ENCODE peak calls at places on chromosomes 1 and 21, in nine cellular contexts. V, X, Y, C, Q, B, O, M and D are unnamed samples.

GRCh38 chr1:192877283-192877886 is 68.5 kb downstream of the RGS2 start:
- DNase-seq in V (no peak), X (no peak), Y (peak; percentile 23), C (no peak), Q (no peak), B (no peak), O (no peak), M (no peak), D (peak; percentile 74)

GRCh38 chr1:21126324-21126723 is 50.4 kb downstream of the EIF4G3 start:
- DNase-seq in V (no peak), X (no peak), Y (no peak), C (no peak), Q (no peak), B (no peak), O (no peak), M (no peak), D (no peak)

GRCh38 chr1:192474080-192474683 is 101.4 kb upstream of the RGS1 start:
- DNase-seq in V (peak; percentile 31), X (no peak), Y (peak; percentile 41), C (no peak), Q (no peak), B (no peak), O (peak; percentile 36), M (no peak), D (peak; percentile 25)

GRCh38 chr1:163055005-163055404 is 14.2 kb upstream of the RGS4 start:
- DNase-seq in V (no peak), X (no peak), Y (no peak), C (no peak), Q (no peak), B (no peak), O (no peak), M (no peak), D (peak; percentile 71)

GRCh38 chr1:31258581-31258980 is 18.9 kb upstream of the NKAIN1 start:
- DNase-seq in V (no peak), X (no peak), Y (no peak), C (no peak), Q (no peak), B (no peak), O (no peak), M (no peak), D (no peak)

GRCh38 chr1:197145451-197146029 is 929 bp downstream of the ASPM start:
- DNase-seq in V (no peak), X (no peak), Y (no peak), C (peak; percentile 32), Q (no peak), B (no peak), O (no peak), M (no peak), D (peak; percentile 18)

GRCh38 chr21:45997495-45998275 is 16.1 kb downstream of the COL6A1 start:
- DNase-seq in V (no peak), X (no peak), Y (no peak), C (peak; percentile 12), Q (no peak), B (peak; percentile 82), O (no peak), M (no peak), D (no peak)

GRCh38 chr1:208177656-208178055 is 66.5 kb downstream of the PLXNA2 start:
- DNase-seq in V (no peak), X (no peak), Y (no peak), C (no peak), Q (no peak), B (no peak), O (no peak), M (no peak), D (no peak)

GRCh38 chr1:225424562-225425210 is 3.2 kb downstream of the LBR start:
- DNase-seq in V (no peak), X (peak; percentile 64), Y (peak; percentile 87), C (no peak), Q (no peak), B (no peak), O (no peak), M (peak; percentile 45), D (peak; percentile 59)

GRCh38 chr1:31414692-31415370 is 1.8 kb downstream of the SERINC2 start:
- DNase-seq in V (no peak), X (no peak), Y (peak; percentile 18), C (no peak), Q (no peak), B (no peak), O (no peak), M (no peak), D (no peak)

GRCh38 chr1:61073871-61074270 is 8.5 kb upstream of the NFIA start:
- DNase-seq in V (no peak), X (no peak), Y (no peak), C (no peak), Q (no peak), B (no peak), O (no peak), M (no peak), D (no peak)

GRCh38 chr1:94807742-94808491 is 12.2 kb upstream of the SLC44A3 start:
- DNase-seq in V (no peak), X (no peak), Y (peak; percentile 36), C (no peak), Q (no peak), B (no peak), O (no peak), M (no peak), D (peak; percentile 50)

GRCh38 chr1:21012937-21013336 is 163.8 kb downstream of the EIF4G3 start:
- DNase-seq in V (no peak), X (no peak), Y (peak; percentile 15), C (no peak), Q (no peak), B (no peak), O (peak; percentile 25), M (no peak), D (peak; percentile 42)